ENCODE peak calls at places on chromosomes 12 and 14, in ten cellular contexts. One of them, this sample, is unnamed.

GRCh38 chr12:49965836-49966235 is 4.2 kb downstream of the AQP5 start:
- DNase-seq in fibroblast of lung: no peak
- DNase-seq in AG10803: no peak
- DNase-seq in lung: no peak
- DNase-seq in BJ: no peak
- DNase-seq in Panc1: no peak
- DNase-seq in IMR-90: no peak
- DNase-seq in sigmoid colon: no peak
- DNase-seq in BE2C: no peak
- DNase-seq in uterus: no peak
- DNase-seq in this sample: no peak

GRCh38 chr12:52865090-52865944 is 16.5 kb upstream of the KRT78 start:
- DNase-seq in AG10803: peak
- DNase-seq in lung: peak
- DNase-seq in BJ: no peak
- DNase-seq in BE2C: peak
- DNase-seq in uterus: peak
- DNase-seq in fibroblast of lung: peak
- DNase-seq in sigmoid colon: no peak
- DNase-seq in Panc1: no peak
- DNase-seq in IMR-90: peak
- DNase-seq in this sample: no peak

GRCh38 chr14:62253931-62254330 is 491.7 kb downstream of the SNAPC1 start:
- DNase-seq in IMR-90: no peak
- DNase-seq in lung: no peak
- DNase-seq in uterus: no peak
- DNase-seq in BJ: no peak
- DNase-seq in Panc1: no peak
- DNase-seq in fibroblast of lung: peak
- DNase-seq in BE2C: no peak
- DNase-seq in sigmoid colon: no peak
- DNase-seq in AG10803: no peak
- DNase-seq in this sample: no peak

GRCh38 chr12:82817368-82817767 is 130.7 kb downstream of the TMTC2 start:
- DNase-seq in fibroblast of lung: no peak
- DNase-seq in BJ: peak
- DNase-seq in sigmoid colon: no peak
- DNase-seq in BE2C: no peak
- DNase-seq in lung: no peak
- DNase-seq in Panc1: no peak
- DNase-seq in uterus: no peak
- DNase-seq in IMR-90: no peak
- DNase-seq in AG10803: no peak
- DNase-seq in this sample: no peak

GRCh38 chr12:123278150-123278627 is 6.5 kb upstream of the CDK2AP1 start:
- DNase-seq in IMR-90: no peak
- DNase-seq in lung: no peak
- DNase-seq in fibroblast of lung: no peak
- DNase-seq in Panc1: no peak
- DNase-seq in uterus: no peak
- DNase-seq in AG10803: no peak
- DNase-seq in BE2C: no peak
- DNase-seq in sigmoid colon: no peak
- DNase-seq in BJ: no peak
- DNase-seq in this sample: no peak

GRCh38 chr12:102043928-102044327 is 17.9 kb downstream of the WASHC3 start:
- DNase-seq in uterus: no peak
- DNase-seq in AG10803: no peak
- DNase-seq in Panc1: no peak
- DNase-seq in sigmoid colon: no peak
- DNase-seq in lung: no peak
- DNase-seq in BE2C: no peak
- DNase-seq in IMR-90: no peak
- DNase-seq in fibroblast of lung: no peak
- DNase-seq in BJ: no peak
- DNase-seq in this sample: peak

GRCh38 chr12:53505086-53505485 is 2.2 kb downstream of the NPFF start:
- DNase-seq in uterus: no peak
- DNase-seq in AG10803: peak
- DNase-seq in IMR-90: peak
- DNase-seq in BJ: no peak
- DNase-seq in BE2C: no peak
- DNase-seq in sigmoid colon: no peak
- DNase-seq in Panc1: no peak
- DNase-seq in fibroblast of lung: no peak
- DNase-seq in lung: no peak
- DNase-seq in this sample: no peak

GRCh38 chr12:68400231-68400829 is 68.2 kb upstream of the MDM1 start:
- DNase-seq in uterus: no peak
- DNase-seq in lung: no peak
- DNase-seq in IMR-90: no peak
- DNase-seq in BJ: no peak
- DNase-seq in sigmoid colon: no peak
- DNase-seq in Panc1: no peak
- DNase-seq in BE2C: no peak
- DNase-seq in fibroblast of lung: no peak
- DNase-seq in AG10803: no peak
- DNase-seq in this sample: no peak

GRCh38 chr14:93987376-93987775 is 9.7 kb upstream of the CCDC197 start:
- DNase-seq in BE2C: no peak
- DNase-seq in fibroblast of lung: no peak
- DNase-seq in AG10803: no peak
- DNase-seq in lung: no peak
- DNase-seq in sigmoid colon: no peak
- DNase-seq in BJ: no peak
- DNase-seq in Panc1: no peak
- DNase-seq in uterus: no peak
- DNase-seq in IMR-90: no peak
- DNase-seq in this sample: no peak
- H3K4me3 ChIP-seq in BE2C: no peak
- H3K4me3 ChIP-seq in fibroblast of lung: no peak
- H3K4me3 ChIP-seq in AG10803: no peak
- H3K4me3 ChIP-seq in lung: no peak
- H3K4me3 ChIP-seq in sigmoid colon: no peak
- H3K4me3 ChIP-seq in BJ: no peak
- H3K4me3 ChIP-seq in Panc1: no peak
- H3K4me3 ChIP-seq in uterus: no peak
- H3K4me3 ChIP-seq in IMR-90: no peak
- H3K4me3 ChIP-seq in this sample: no peak

GRCh38 chr14:104685998-104686610 is 3.3 kb upstream of the INF2 start:
- DNase-seq in AG10803: no peak
- DNase-seq in uterus: no peak
- DNase-seq in fibroblast of lung: no peak
- DNase-seq in IMR-90: no peak
- DNase-seq in Panc1: no peak
- DNase-seq in lung: no peak
- DNase-seq in BE2C: no peak
- DNase-seq in sigmoid colon: no peak
- DNase-seq in BJ: no peak
- DNase-seq in this sample: no peak

GRCh38 chr14:104686624-104687517 is 2.5 kb upstream of the INF2 start:
- DNase-seq in lung: no peak
- DNase-seq in AG10803: no peak
- DNase-seq in uterus: peak
- DNase-seq in Panc1: no peak
- DNase-seq in fibroblast of lung: no peak
- DNase-seq in IMR-90: no peak
- DNase-seq in BJ: no peak
- DNase-seq in sigmoid colon: no peak
- DNase-seq in BE2C: no peak
- DNase-seq in this sample: no peak

GRCh38 chr14:104688755-104689619 is at the start of gene INF2:
- DNase-seq in lung: no peak
- DNase-seq in sigmoid colon: no peak
- DNase-seq in Panc1: no peak
- DNase-seq in BE2C: peak
- DNase-seq in AG10803: peak
- DNase-seq in fibroblast of lung: peak
- DNase-seq in BJ: no peak
- DNase-seq in IMR-90: peak
- DNase-seq in uterus: peak
- DNase-seq in this sample: no peak

GRCh38 chr14:104688505-104688754 is 988 bp upstream of the INF2 start:
- DNase-seq in fibroblast of lung: no peak
- DNase-seq in BE2C: no peak
- DNase-seq in Panc1: no peak
- DNase-seq in lung: no peak
- DNase-seq in AG10803: no peak
- DNase-seq in sigmoid colon: no peak
- DNase-seq in uterus: no peak
- DNase-seq in BJ: no peak
- DNase-seq in IMR-90: no peak
- DNase-seq in this sample: no peak

DNA sequence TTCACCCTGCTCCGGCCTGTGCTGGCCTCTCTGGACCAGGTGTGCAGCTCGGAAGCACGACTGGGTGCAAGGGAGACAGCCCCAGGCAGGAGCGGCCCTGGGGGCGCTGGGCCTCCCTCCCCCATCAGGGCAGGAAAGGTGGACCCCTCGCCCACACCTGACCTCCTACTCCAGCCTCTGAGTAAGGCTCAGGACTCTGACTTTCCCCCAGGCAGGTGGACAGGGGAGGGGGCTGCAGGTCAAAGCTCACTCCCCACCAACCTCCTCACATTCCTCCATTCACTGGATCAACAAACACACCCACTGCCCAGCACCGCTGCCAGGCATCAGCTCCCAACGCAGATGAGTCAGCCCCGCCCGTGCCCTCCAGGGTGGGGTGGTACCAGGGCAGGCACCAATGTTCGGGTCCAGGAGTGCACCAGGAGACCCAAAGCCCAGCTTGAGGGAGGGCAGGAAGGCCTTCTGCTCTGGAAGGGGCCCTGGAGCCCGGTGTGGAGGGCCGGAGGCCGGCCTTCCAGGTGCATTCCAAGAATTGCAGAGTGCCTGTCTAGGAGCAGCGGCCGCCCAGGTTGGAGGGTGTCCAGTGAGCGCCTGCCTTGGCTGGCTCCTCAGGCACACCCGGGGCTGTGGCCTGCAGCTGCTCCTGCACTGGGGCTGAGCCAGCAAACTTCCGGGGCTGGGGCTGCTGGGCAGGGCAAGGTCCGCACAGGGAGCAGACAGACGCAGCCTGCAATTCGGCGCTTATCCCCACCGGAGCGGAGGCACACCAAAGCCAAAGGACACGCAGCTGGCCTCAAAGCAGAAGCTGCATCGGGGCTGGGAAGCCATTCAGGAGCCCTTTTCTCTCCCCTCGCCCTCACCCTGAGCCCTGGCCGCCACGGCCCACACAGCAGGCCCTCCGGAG is 1.6 kb upstream of the INF2 start:
- DNase-seq in BE2C: peak
- DNase-seq in lung: peak
- DNase-seq in BJ: no peak
- DNase-seq in IMR-90: no peak
- DNase-seq in AG10803: peak
- DNase-seq in Panc1: no peak
- DNase-seq in fibroblast of lung: peak
- DNase-seq in uterus: peak
- DNase-seq in sigmoid colon: peak
- DNase-seq in this sample: no peak
- H3K4me3 ChIP-seq in BE2C: no peak
- H3K4me3 ChIP-seq in lung: no peak
- H3K4me3 ChIP-seq in BJ: no peak
- H3K4me3 ChIP-seq in IMR-90: no peak
- H3K4me3 ChIP-seq in AG10803: no peak
- H3K4me3 ChIP-seq in Panc1: peak
- H3K4me3 ChIP-seq in fibroblast of lung: no peak
- H3K4me3 ChIP-seq in uterus: no peak
- H3K4me3 ChIP-seq in sigmoid colon: no peak
- H3K4me3 ChIP-seq in this sample: no peak

GRCh38 chr14:69571879-69572633 is 2.6 kb downstream of the CCDC177 start:
- DNase-seq in uterus: peak
- DNase-seq in sigmoid colon: no peak
- DNase-seq in Panc1: no peak
- DNase-seq in BJ: no peak
- DNase-seq in BE2C: no peak
- DNase-seq in lung: no peak
- DNase-seq in IMR-90: peak
- DNase-seq in fibroblast of lung: peak
- DNase-seq in AG10803: no peak
- DNase-seq in this sample: no peak

GRCh38 chr14:69573841-69574265 is 818 bp downstream of the CCDC177 start:
- DNase-seq in lung: no peak
- DNase-seq in BE2C: peak
- DNase-seq in BJ: no peak
- DNase-seq in uterus: no peak
- DNase-seq in Panc1: no peak
- DNase-seq in sigmoid colon: no peak
- DNase-seq in AG10803: no peak
- DNase-seq in IMR-90: no peak
- DNase-seq in fibroblast of lung: peak
- DNase-seq in this sample: no peak

GRCh38 chr14:69572634-69573135 is 2.0 kb downstream of the CCDC177 start:
- DNase-seq in uterus: no peak
- DNase-seq in Panc1: no peak
- DNase-seq in BJ: no peak
- DNase-seq in fibroblast of lung: no peak
- DNase-seq in IMR-90: no peak
- DNase-seq in BE2C: no peak
- DNase-seq in sigmoid colon: no peak
- DNase-seq in lung: no peak
- DNase-seq in AG10803: no peak
- DNase-seq in this sample: no peak

GRCh38 chr14:69574266-69574953 is at the start of gene CCDC177:
- DNase-seq in IMR-90: peak
- DNase-seq in BE2C: peak
- DNase-seq in sigmoid colon: no peak
- DNase-seq in AG10803: peak
- DNase-seq in uterus: peak
- DNase-seq in lung: peak
- DNase-seq in Panc1: peak
- DNase-seq in fibroblast of lung: peak
- DNase-seq in BJ: no peak
- DNase-seq in this sample: peak

DNA sequence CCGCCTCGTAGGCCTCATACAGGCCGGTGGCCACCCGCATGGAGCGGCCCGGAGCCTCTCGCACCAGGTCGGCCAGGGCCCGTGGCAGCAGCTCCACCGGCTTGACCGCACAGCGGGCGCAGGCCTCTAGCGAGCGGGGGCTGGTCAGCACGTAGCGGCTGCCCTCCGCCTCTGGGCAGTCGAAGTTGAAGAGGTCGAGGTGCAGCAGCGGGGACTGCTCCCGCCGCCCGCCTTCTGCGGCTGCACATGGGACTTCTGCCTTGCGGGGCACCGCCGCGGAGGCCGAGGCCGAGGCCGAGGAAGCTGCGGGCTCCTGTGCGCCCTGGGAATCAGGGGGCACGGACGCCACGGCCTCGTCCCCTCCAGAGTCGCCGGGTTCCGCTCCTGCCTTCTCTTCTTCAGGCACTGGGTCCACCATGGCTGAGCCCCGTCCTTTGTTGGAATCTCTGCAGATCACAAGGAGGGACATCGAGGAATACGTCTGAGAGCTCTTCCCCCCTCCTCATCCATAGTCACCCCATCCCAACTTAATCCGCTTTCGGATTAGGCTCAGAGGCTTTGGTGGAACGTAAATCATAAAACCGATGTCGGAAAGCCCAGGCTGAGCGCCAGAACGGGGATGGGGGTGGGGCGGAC is 1.3 kb downstream of the CCDC177 start:
- DNase-seq in IMR-90: no peak
- DNase-seq in sigmoid colon: no peak
- DNase-seq in BJ: no peak
- DNase-seq in Panc1: no peak
- DNase-seq in lung: no peak
- DNase-seq in fibroblast of lung: no peak
- DNase-seq in BE2C: no peak
- DNase-seq in AG10803: no peak
- DNase-seq in uterus: peak
- DNase-seq in this sample: no peak
- H3K4me3 ChIP-seq in IMR-90: no peak
- H3K4me3 ChIP-seq in sigmoid colon: no peak
- H3K4me3 ChIP-seq in BJ: no peak
- H3K4me3 ChIP-seq in Panc1: no peak
- H3K4me3 ChIP-seq in lung: peak
- H3K4me3 ChIP-seq in fibroblast of lung: no peak
- H3K4me3 ChIP-seq in BE2C: peak
- H3K4me3 ChIP-seq in AG10803: no peak
- H3K4me3 ChIP-seq in uterus: no peak
- H3K4me3 ChIP-seq in this sample: no peak

DNA sequence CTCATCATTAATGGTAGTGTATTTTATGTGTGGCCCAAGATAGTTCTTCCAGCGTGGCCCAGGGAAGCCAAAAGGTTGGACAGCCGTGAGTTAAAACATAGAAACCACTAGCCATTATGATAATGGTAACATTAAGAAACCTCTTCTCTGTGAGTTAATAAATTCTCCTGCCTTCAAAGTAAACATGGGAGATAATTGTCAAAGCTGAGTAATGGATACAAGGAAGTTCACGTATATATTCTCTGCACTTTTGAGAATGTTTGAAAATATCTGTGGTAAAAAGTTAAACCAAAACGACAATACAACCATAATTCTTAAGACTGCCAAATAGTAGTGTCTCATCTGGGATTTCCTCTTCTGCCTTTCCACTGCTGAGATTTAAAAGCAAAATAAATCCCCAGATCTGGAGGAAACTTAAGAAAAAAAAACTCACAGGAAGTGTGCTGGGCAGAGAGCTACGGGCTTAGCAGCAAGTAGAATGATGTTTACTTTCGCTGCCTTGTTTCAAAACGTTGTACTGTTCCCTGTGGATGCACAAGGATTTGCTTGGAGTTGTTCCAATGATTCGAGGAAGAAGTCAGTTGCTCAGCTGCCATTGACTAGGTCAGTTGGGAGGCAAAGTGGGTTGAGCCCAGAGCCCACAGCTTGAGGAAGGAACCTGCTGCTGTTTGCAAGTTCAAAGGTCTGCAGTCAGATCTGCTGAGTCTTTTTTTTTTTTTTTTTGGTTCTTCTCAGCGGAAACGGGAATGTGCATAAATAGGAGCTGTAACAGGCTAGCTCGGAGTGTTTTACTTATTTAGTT is 1.7 kb downstream of the TPCN1 start:
- DNase-seq in fibroblast of lung: peak
- DNase-seq in AG10803: peak
- DNase-seq in sigmoid colon: peak
- DNase-seq in Panc1: no peak
- DNase-seq in lung: peak
- DNase-seq in uterus: peak
- DNase-seq in IMR-90: peak
- DNase-seq in BE2C: no peak
- DNase-seq in BJ: peak
- DNase-seq in this sample: peak
- H3K4me3 ChIP-seq in fibroblast of lung: peak
- H3K4me3 ChIP-seq in AG10803: peak
- H3K4me3 ChIP-seq in sigmoid colon: peak
- H3K4me3 ChIP-seq in Panc1: peak
- H3K4me3 ChIP-seq in lung: no peak
- H3K4me3 ChIP-seq in uterus: peak
- H3K4me3 ChIP-seq in IMR-90: peak
- H3K4me3 ChIP-seq in BE2C: peak
- H3K4me3 ChIP-seq in BJ: peak
- H3K4me3 ChIP-seq in this sample: peak